ENCODE peak calls at places on chromosomes 1 and 21, in ten cellular contexts. H is adrenal gland; L is GM13977; D is Caki2; X is cardiac septum; J is iris pigment epithelial cell; Z is BE2C; M is testis; W is PC-9; U is CD4-positive, CD25-positive, alpha-beta regulatory T cell. Y is an unnamed sample.

GRCh38 chr21:36321325-36322082 is 1.5 kb downstream of the MORC3 start:
- DNase-seq in M (peak), J (peak), L (no peak), D (peak), W (no peak), Z (peak), H (no peak), X (no peak), U (peak), Y (no peak)

GRCh38 chr1:15090373-15090772 is 63.2 kb upstream of the TMEM51 start:
- DNase-seq in M (peak), D (no peak), H (no peak), W (peak), L (peak), U (no peak), J (no peak), X (no peak), Z (peak), Y (no peak)

GRCh38 chr1:24005163-24005562 is 25.0 kb upstream of the SRSF10 start:
- DNase-seq in Z (no peak), X (no peak), J (no peak), D (no peak), U (no peak), L (no peak), H (no peak), M (no peak), W (no peak), Y (no peak)

GRCh38 chr1:239457491-239458488 is 71.4 kb downstream of the CHRM3 start:
- DNase-seq in W (no peak), L (no peak), X (no peak), H (no peak), U (no peak), M (no peak), Z (no peak), J (no peak), D (no peak), Y (no peak)

GRCh38 chr1:42990757-42991346 is 32.2 kb upstream of the SLC2A1 start:
- DNase-seq in J (no peak), H (no peak), D (no peak), X (no peak), M (no peak), Z (no peak), L (no peak), U (no peak), W (no peak), Y (no peak)

GRCh38 chr21:15060776-15061175 is 4.0 kb downstream of the NRIP1 start:
- DNase-seq in L (no peak), J (peak), H (no peak), U (no peak), D (peak), W (no peak), M (no peak), Z (no peak), X (no peak), Y (no peak)

GRCh38 chr1:174982971-174983689 is 16.6 kb upstream of the CACYBP start:
- DNase-seq in Z (peak), J (peak), W (no peak), D (peak), L (peak), X (no peak), H (peak), U (peak), M (no peak), Y (peak)

GRCh38 chr21:34630536-34631143 is 15.7 kb upstream of the RCAN1 start:
- DNase-seq in X (no peak), W (peak), U (peak), Z (peak), H (peak), L (peak), D (peak), M (peak), J (peak), Y (no peak)

GRCh38 chr1:215749423-215749822 is 182.3 kb downstream of the KCTD3 start:
- DNase-seq in L (no peak), H (no peak), D (no peak), Z (no peak), U (no peak), M (no peak), W (no peak), X (no peak), J (peak), Y (no peak)

GRCh38 chr1:50611675-50612074 is 188.4 kb upstream of the DMRTA2 start:
- DNase-seq in W (no peak), Z (no peak), U (no peak), D (no peak), X (no peak), J (no peak), M (no peak), H (no peak), L (no peak), Y (no peak)

GRCh38 chr1:7427066-7427465 is 344.0 kb upstream of the VAMP3 start:
- DNase-seq in X (no peak), H (no peak), L (no peak), J (peak), D (no peak), Z (no peak), M (no peak), W (no peak), U (no peak), Y (no peak)

GRCh38 chr1:18657436-18658179 is 27.0 kb downstream of the PAX7 start:
- DNase-seq in Z (no peak), M (no peak), X (no peak), W (no peak), L (no peak), D (no peak), J (no peak), U (no peak), H (no peak), Y (no peak)

GRCh38 chr1:46303872-46304326 is 401 bp downstream of the UQCRH start:
- DNase-seq in U (no peak), W (no peak), D (peak), H (no peak), Z (no peak), J (no peak), L (no peak), M (no peak), X (no peak), Y (no peak)

GRCh38 chr1:152244576-152244975 is 20.6 kb upstream of the HRNR start:
- DNase-seq in L (no peak), W (no peak), J (peak), M (no peak), D (no peak), X (no peak), U (no peak), H (no peak), Z (no peak), Y (no peak)

GRCh38 chr1:222817529-222817928 is 2.7 kb downstream of the DISP1 start:
- DNase-seq in J (peak), W (peak), U (no peak), H (peak), D (peak), L (peak), X (no peak), M (no peak), Z (no peak), Y (peak)

GRCh38 chr1:210683403-210684047 is 354.8 kb downstream of the HHAT start:
- DNase-seq in Z (no peak), D (no peak), X (no peak), W (no peak), U (no peak), M (no peak), L (no peak), J (no peak), H (no peak), Y (no peak)

GRCh38 chr1:79353224-79353623 is 346.7 kb upstream of the ADGRL4 start:
- DNase-seq in L (no peak), D (peak), X (no peak), M (peak), J (peak), Z (peak), U (no peak), W (peak), H (peak), Y (peak)

GRCh38 chr1:210882414-210883221 is 251.3 kb downstream of the KCNH1 start:
- DNase-seq in M (no peak), W (no peak), J (peak), D (peak), U (no peak), L (no peak), X (no peak), Z (no peak), H (no peak), Y (no peak)

GRCh38 chr1:64745181-64745985 is 508 bp downstream of the RAVER2 start:
- DNase-seq in J (peak), W (peak), H (peak), Z (peak), M (peak), L (peak), U (peak), D (peak), X (no peak), Y (no peak)

GRCh38 chr1:107000907-107001306 is 55.6 kb upstream of the PRMT6 start:
- DNase-seq in W (no peak), Z (no peak), D (no peak), M (no peak), J (no peak), H (no peak), L (no peak), U (no peak), X (no peak), Y (no peak)

GRCh38 chr1:116328671-116329070 is 44.4 kb upstream of the ATP1A1 start:
- DNase-seq in Z (no peak), M (no peak), X (no peak), D (no peak), U (no peak), L (no peak), W (no peak), J (no peak), H (no peak), Y (no peak)

GRCh38 chr1:228781161-228781771 is 46.0 kb downstream of the RHOU start:
- DNase-seq in L (no peak), M (peak), J (peak), H (no peak), W (no peak), Z (peak), D (no peak), U (no peak), X (no peak), Y (no peak)

GRCh38 chr1:233490488-233490887 is 123.4 kb upstream of the KCNK1 start:
- DNase-seq in D (no peak), H (peak), U (no peak), X (no peak), L (no peak), W (no peak), Z (peak), M (peak), J (no peak), Y (no peak)

Y was measured in B cell.